ENCODE peak calls at places on chromosomes 7 and 10, in eight cellular contexts. One of them, this sample, is unnamed.

GRCh38 chr7:14104861-14105260 is 115.4 kb upstream of the ETV1 start:
- DNase-seq in heart right ventricle: no peak
- DNase-seq in PC-9: no peak
- DNase-seq in posterior cingulate gyrus: no peak
- DNase-seq in kidney: no peak
- DNase-seq in Caki2: no peak
- DNase-seq in RKO: no peak
- DNase-seq in naive thymus-derived CD8-positive, alpha-beta T cell: no peak
- DNase-seq in this sample: no peak

GRCh38 chr7:79290841-79291497 is 162.5 kb downstream of the MAGI2 start:
- DNase-seq in heart right ventricle: no peak
- DNase-seq in PC-9: no peak
- DNase-seq in posterior cingulate gyrus: no peak
- DNase-seq in kidney: no peak
- DNase-seq in Caki2: no peak
- DNase-seq in RKO: no peak
- DNase-seq in naive thymus-derived CD8-positive, alpha-beta T cell: no peak
- DNase-seq in this sample: no peak

GRCh38 chr10:42987121-42987541 is 89.7 kb upstream of the RET start:
- DNase-seq in heart right ventricle: no peak
- DNase-seq in PC-9: no peak
- DNase-seq in posterior cingulate gyrus: no peak
- DNase-seq in kidney: no peak
- DNase-seq in Caki2: no peak
- DNase-seq in RKO: no peak
- DNase-seq in naive thymus-derived CD8-positive, alpha-beta T cell: no peak
- DNase-seq in this sample: no peak

GRCh38 chr7:93958216-93958615 is 36.7 kb downstream of the GNG11 start:
- DNase-seq in heart right ventricle: no peak
- DNase-seq in PC-9: no peak
- DNase-seq in posterior cingulate gyrus: no peak
- DNase-seq in kidney: no peak
- DNase-seq in Caki2: no peak
- DNase-seq in RKO: peak; percentile 36
- DNase-seq in naive thymus-derived CD8-positive, alpha-beta T cell: no peak
- DNase-seq in this sample: no peak

GRCh38 chr10:787933-788651 is 98.6 kb upstream of the DIP2C start:
- DNase-seq in heart right ventricle: peak; percentile 39
- DNase-seq in PC-9: no peak
- DNase-seq in posterior cingulate gyrus: no peak
- DNase-seq in kidney: peak; percentile 67
- DNase-seq in Caki2: no peak
- DNase-seq in RKO: no peak
- DNase-seq in naive thymus-derived CD8-positive, alpha-beta T cell: no peak
- DNase-seq in this sample: no peak

GRCh38 chr7:84042110-84042539 is 152.5 kb downstream of the SEMA3A start:
- DNase-seq in heart right ventricle: no peak
- DNase-seq in PC-9: peak; percentile 25
- DNase-seq in posterior cingulate gyrus: no peak
- DNase-seq in kidney: no peak
- DNase-seq in Caki2: peak; percentile 74
- DNase-seq in RKO: peak; percentile 51
- DNase-seq in naive thymus-derived CD8-positive, alpha-beta T cell: no peak
- DNase-seq in this sample: no peak

GRCh38 chr10:27998178-27998953 is 513 bp downstream of the ODAD2 start:
- DNase-seq in heart right ventricle: peak; percentile 8
- DNase-seq in PC-9: no peak
- DNase-seq in posterior cingulate gyrus: peak; percentile 16
- DNase-seq in kidney: peak; percentile 71
- DNase-seq in Caki2: peak; percentile 38
- DNase-seq in RKO: no peak
- DNase-seq in naive thymus-derived CD8-positive, alpha-beta T cell: no peak
- DNase-seq in this sample: peak; percentile 16

GRCh38 chr7:8500286-8500685 is 66.9 kb downstream of the NXPH1 start:
- DNase-seq in heart right ventricle: no peak
- DNase-seq in PC-9: no peak
- DNase-seq in posterior cingulate gyrus: no peak
- DNase-seq in kidney: no peak
- DNase-seq in Caki2: no peak
- DNase-seq in RKO: no peak
- DNase-seq in naive thymus-derived CD8-positive, alpha-beta T cell: no peak
- DNase-seq in this sample: no peak

GRCh38 chr7:11127112-11127785 is 153.6 kb downstream of the PHF14 start:
- DNase-seq in heart right ventricle: no peak
- DNase-seq in PC-9: no peak
- DNase-seq in posterior cingulate gyrus: no peak
- DNase-seq in kidney: no peak
- DNase-seq in Caki2: no peak
- DNase-seq in RKO: no peak
- DNase-seq in naive thymus-derived CD8-positive, alpha-beta T cell: no peak
- DNase-seq in this sample: no peak

GRCh38 chr7:34823650-34824258 is 165.7 kb downstream of the NPSR1 start:
- DNase-seq in heart right ventricle: peak; percentile 20
- DNase-seq in PC-9: peak; percentile 66
- DNase-seq in posterior cingulate gyrus: peak; percentile 50
- DNase-seq in kidney: no peak
- DNase-seq in Caki2: peak; percentile 31
- DNase-seq in RKO: peak; percentile 45
- DNase-seq in naive thymus-derived CD8-positive, alpha-beta T cell: peak; percentile 30
- DNase-seq in this sample: peak; percentile 21

GRCh38 chr10:110007171-110007700 is 548 bp upstream of the ADD3 start:
- DNase-seq in heart right ventricle: no peak
- DNase-seq in PC-9: no peak
- DNase-seq in posterior cingulate gyrus: no peak
- DNase-seq in kidney: no peak
- DNase-seq in Caki2: peak; percentile 78
- DNase-seq in RKO: peak; percentile 30
- DNase-seq in naive thymus-derived CD8-positive, alpha-beta T cell: no peak
- DNase-seq in this sample: no peak

GRCh38 chr7:41156268-41156667 is 546.6 kb downstream of the INHBA start:
- DNase-seq in heart right ventricle: no peak
- DNase-seq in PC-9: no peak
- DNase-seq in posterior cingulate gyrus: no peak
- DNase-seq in kidney: no peak
- DNase-seq in Caki2: peak; percentile 73
- DNase-seq in RKO: no peak
- DNase-seq in naive thymus-derived CD8-positive, alpha-beta T cell: no peak
- DNase-seq in this sample: no peak

GRCh38 chr10:125205431-125205830 is 45.1 kb upstream of the CTBP2 start:
- DNase-seq in heart right ventricle: no peak
- DNase-seq in PC-9: no peak
- DNase-seq in posterior cingulate gyrus: no peak
- DNase-seq in kidney: no peak
- DNase-seq in Caki2: no peak
- DNase-seq in RKO: no peak
- DNase-seq in naive thymus-derived CD8-positive, alpha-beta T cell: no peak
- DNase-seq in this sample: no peak

GRCh38 chr7:106807474-106807873 is 57.6 kb upstream of the PIK3CG start:
- DNase-seq in heart right ventricle: no peak
- DNase-seq in PC-9: no peak
- DNase-seq in posterior cingulate gyrus: no peak
- DNase-seq in kidney: no peak
- DNase-seq in Caki2: no peak
- DNase-seq in RKO: no peak
- DNase-seq in naive thymus-derived CD8-positive, alpha-beta T cell: no peak
- DNase-seq in this sample: no peak

GRCh38 chr10:69656719-69657269 is 26.7 kb downstream of the FAM241B start:
- DNase-seq in heart right ventricle: no peak
- DNase-seq in PC-9: peak; percentile 17
- DNase-seq in posterior cingulate gyrus: no peak
- DNase-seq in kidney: no peak
- DNase-seq in Caki2: no peak
- DNase-seq in RKO: no peak
- DNase-seq in naive thymus-derived CD8-positive, alpha-beta T cell: no peak
- DNase-seq in this sample: no peak

GRCh38 chr7:107972986-107973385 is 30.0 kb downstream of the LAMB1 start:
- DNase-seq in heart right ventricle: no peak
- DNase-seq in PC-9: no peak
- DNase-seq in posterior cingulate gyrus: no peak
- DNase-seq in kidney: no peak
- DNase-seq in Caki2: no peak
- DNase-seq in RKO: no peak
- DNase-seq in naive thymus-derived CD8-positive, alpha-beta T cell: no peak
- DNase-seq in this sample: no peak

GRCh38 chr10:119153041-119153440 is 12.5 kb downstream of the SFXN4 start:
- DNase-seq in heart right ventricle: no peak
- DNase-seq in PC-9: no peak
- DNase-seq in posterior cingulate gyrus: no peak
- DNase-seq in kidney: no peak
- DNase-seq in Caki2: no peak
- DNase-seq in RKO: no peak
- DNase-seq in naive thymus-derived CD8-positive, alpha-beta T cell: no peak
- DNase-seq in this sample: no peak